ENCODE peak calls at places on chromosomes 3 and 15, in eight cellular contexts. One of them, this sample, is unnamed.

GRCh38 chr15:26864664-26865191 is 2.1 kb upstream of the GABRA5 start:
- DNase-seq in GM12892: no peak
- DNase-seq in AG08395: peak; percentile 73
- DNase-seq in GM13976: no peak
- DNase-seq in left cardiac atrium: peak; percentile 44
- DNase-seq in cerebellum: peak; percentile 59
- DNase-seq in AG04450: no peak
- DNase-seq in EH: peak; percentile 36
- DNase-seq in this sample: peak; percentile 71

GRCh38 chr3:77038928-77039605 is 832 bp upstream of the ROBO2 start:
- DNase-seq in cerebellum: peak; percentile 42
- DNase-seq in GM13976: peak; percentile 12
- DNase-seq in GM12892: no peak
- DNase-seq in AG08395: no peak
- DNase-seq in EH: peak; percentile 1
- DNase-seq in AG04450: no peak
- DNase-seq in left cardiac atrium: peak; percentile 17
- DNase-seq in this sample: peak; percentile 15

GRCh38 chr3:188365978-188366698 is 212.2 kb downstream of the LPP start:
- DNase-seq in GM13976: no peak
- DNase-seq in AG04450: no peak
- DNase-seq in EH: peak; percentile 41
- DNase-seq in AG08395: no peak
- DNase-seq in cerebellum: no peak
- DNase-seq in left cardiac atrium: no peak
- DNase-seq in GM12892: no peak
- DNase-seq in this sample: no peak

GRCh38 chr3:34346656-34347055 is 548.2 kb downstream of the PDCD6IP start:
- DNase-seq in EH: no peak
- DNase-seq in GM12892: no peak
- DNase-seq in AG04450: no peak
- DNase-seq in cerebellum: peak; percentile 73
- DNase-seq in GM13976: no peak
- DNase-seq in AG08395: no peak
- DNase-seq in left cardiac atrium: no peak
- DNase-seq in this sample: no peak

GRCh38 chr15:27066446-27066845 is 95.5 kb downstream of the GABRG3 start:
- DNase-seq in cerebellum: no peak
- DNase-seq in left cardiac atrium: no peak
- DNase-seq in AG08395: no peak
- DNase-seq in GM12892: no peak
- DNase-seq in GM13976: no peak
- DNase-seq in AG04450: no peak
- DNase-seq in EH: no peak
- DNase-seq in this sample: no peak

GRCh38 chr3:12957824-12958792 is 115.1 kb downstream of the IQSEC1 start:
- DNase-seq in left cardiac atrium: no peak
- DNase-seq in cerebellum: no peak
- DNase-seq in AG04450: no peak
- DNase-seq in AG08395: no peak
- DNase-seq in GM13976: no peak
- DNase-seq in EH: no peak
- DNase-seq in GM12892: no peak
- DNase-seq in this sample: no peak

GRCh38 chr3:13772321-13772745 is 107.5 kb downstream of the WNT7A start:
- DNase-seq in left cardiac atrium: no peak
- DNase-seq in AG04450: no peak
- DNase-seq in cerebellum: no peak
- DNase-seq in EH: no peak
- DNase-seq in GM13976: no peak
- DNase-seq in GM12892: no peak
- DNase-seq in AG08395: no peak
- DNase-seq in this sample: no peak

GRCh38 chr15:93362821-93363220 is 273.8 kb upstream of the RGMA start:
- DNase-seq in AG08395: no peak
- DNase-seq in cerebellum: no peak
- DNase-seq in GM13976: no peak
- DNase-seq in left cardiac atrium: no peak
- DNase-seq in GM12892: no peak
- DNase-seq in AG04450: no peak
- DNase-seq in EH: no peak
- DNase-seq in this sample: no peak

GRCh38 chr3:125593991-125594574 is 1.2 kb downstream of the OSBPL11 start:
- DNase-seq in GM13976: peak; percentile 27
- DNase-seq in left cardiac atrium: no peak
- DNase-seq in AG04450: no peak
- DNase-seq in EH: peak; percentile 20
- DNase-seq in cerebellum: no peak
- DNase-seq in GM12892: no peak
- DNase-seq in AG08395: no peak
- DNase-seq in this sample: no peak

GRCh38 chr3:58383904-58384303 is 49.7 kb downstream of the PDHB start:
- DNase-seq in GM13976: no peak
- DNase-seq in GM12892: no peak
- DNase-seq in cerebellum: peak; percentile 35
- DNase-seq in AG08395: peak; percentile 90
- DNase-seq in left cardiac atrium: peak; percentile 22
- DNase-seq in EH: peak; percentile 99
- DNase-seq in AG04450: peak; percentile 91
- DNase-seq in this sample: peak; percentile 89

GRCh38 chr3:87351913-87352312 is 75.5 kb upstream of the POU1F1 start:
- DNase-seq in EH: no peak
- DNase-seq in AG04450: no peak
- DNase-seq in AG08395: no peak
- DNase-seq in left cardiac atrium: no peak
- DNase-seq in cerebellum: no peak
- DNase-seq in GM13976: no peak
- DNase-seq in GM12892: no peak
- DNase-seq in this sample: no peak

GRCh38 chr15:76963596-76963995 is 31.3 kb upstream of the PSTPIP1 start:
- DNase-seq in EH: no peak
- DNase-seq in AG08395: no peak
- DNase-seq in cerebellum: no peak
- DNase-seq in AG04450: no peak
- DNase-seq in GM13976: no peak
- DNase-seq in GM12892: no peak
- DNase-seq in left cardiac atrium: no peak
- DNase-seq in this sample: no peak

GRCh38 chr3:101036213-101036618 is 43.0 kb upstream of the ABI3BP start:
- DNase-seq in EH: peak; percentile 98
- DNase-seq in GM13976: no peak
- DNase-seq in GM12892: no peak
- DNase-seq in cerebellum: no peak
- DNase-seq in AG04450: peak; percentile 88
- DNase-seq in AG08395: peak; percentile 86
- DNase-seq in left cardiac atrium: peak; percentile 26
- DNase-seq in this sample: peak; percentile 79

GRCh38 chr15:100078511-100079220 is 263.1 kb downstream of the ADAMTS17 start:
- DNase-seq in cerebellum: no peak
- DNase-seq in AG08395: no peak
- DNase-seq in GM12892: no peak
- DNase-seq in EH: no peak
- DNase-seq in GM13976: no peak
- DNase-seq in left cardiac atrium: no peak
- DNase-seq in AG04450: no peak
- DNase-seq in this sample: no peak

GRCh38 chr15:97235285-97235985 is 725.1 kb upstream of the ARRDC4 start:
- DNase-seq in EH: peak; percentile 58
- DNase-seq in left cardiac atrium: peak; percentile 41
- DNase-seq in AG04450: no peak
- DNase-seq in GM13976: peak; percentile 34
- DNase-seq in AG08395: peak; percentile 61
- DNase-seq in GM12892: peak; percentile 5
- DNase-seq in cerebellum: no peak
- DNase-seq in this sample: peak; percentile 76

GRCh38 chr3:195863121-195864061 is 45.0 kb downstream of the TNK2 start:
- DNase-seq in GM13976: peak; percentile 89
- DNase-seq in GM12892: peak; percentile 72
- DNase-seq in AG04450: peak; percentile 79
- DNase-seq in left cardiac atrium: peak; percentile 93
- DNase-seq in AG08395: peak; percentile 93
- DNase-seq in cerebellum: peak; percentile 74
- DNase-seq in EH: peak; percentile 86
- DNase-seq in this sample: peak; percentile 95

GRCh38 chr3:43765417-43766030 is 74.8 kb downstream of the ABHD5 start:
- DNase-seq in EH: peak; percentile 57
- DNase-seq in AG08395: peak; percentile 42
- DNase-seq in AG04450: no peak
- DNase-seq in GM13976: no peak
- DNase-seq in left cardiac atrium: no peak
- DNase-seq in cerebellum: no peak
- DNase-seq in GM12892: no peak
- DNase-seq in this sample: peak; percentile 55

GRCh38 chr15:75620776-75621536 is 4.6 kb downstream of the SNUPN start:
- DNase-seq in AG04450: peak; percentile 64
- DNase-seq in left cardiac atrium: peak; percentile 87
- DNase-seq in GM13976: no peak
- DNase-seq in AG08395: peak; percentile 93
- DNase-seq in GM12892: no peak
- DNase-seq in cerebellum: no peak
- DNase-seq in EH: peak; percentile 89
- DNase-seq in this sample: peak; percentile 92

GRCh38 chr3:152174876-152175575 is 93.7 kb upstream of the MBNL1 start:
- DNase-seq in GM13976: no peak
- DNase-seq in AG04450: no peak
- DNase-seq in cerebellum: no peak
- DNase-seq in AG08395: no peak
- DNase-seq in EH: peak; percentile 31
- DNase-seq in left cardiac atrium: no peak
- DNase-seq in GM12892: no peak
- DNase-seq in this sample: no peak

GRCh38 chr15:62430056-62430455 is 265.0 kb upstream of the C2CD4B start:
- DNase-seq in EH: no peak
- DNase-seq in AG04450: no peak
- DNase-seq in AG08395: no peak
- DNase-seq in GM12892: no peak
- DNase-seq in cerebellum: no peak
- DNase-seq in GM13976: no peak
- DNase-seq in left cardiac atrium: no peak
- DNase-seq in this sample: no peak

GRCh38 chr15:33068007-33068441 is 126.5 kb downstream of the FMN1 start:
- DNase-seq in left cardiac atrium: peak; percentile 44
- DNase-seq in GM12892: no peak
- DNase-seq in GM13976: no peak
- DNase-seq in cerebellum: no peak
- DNase-seq in EH: peak; percentile 80
- DNase-seq in AG04450: no peak
- DNase-seq in AG08395: peak; percentile 72
- DNase-seq in this sample: peak; percentile 79

GRCh38 chr15:68114356-68114755 is 60.2 kb downstream of the PIAS1 start:
- DNase-seq in cerebellum: no peak
- DNase-seq in GM12892: no peak
- DNase-seq in EH: peak; percentile 59
- DNase-seq in GM13976: peak; percentile 22
- DNase-seq in AG08395: peak; percentile 22
- DNase-seq in AG04450: no peak
- DNase-seq in left cardiac atrium: no peak
- DNase-seq in this sample: peak; percentile 13

GRCh38 chr3:24773798-24774197 is 279.1 kb upstream of the THRB start:
- DNase-seq in cerebellum: peak; percentile 7
- DNase-seq in GM12892: no peak
- DNase-seq in GM13976: peak; percentile 15
- DNase-seq in AG08395: peak; percentile 43
- DNase-seq in left cardiac atrium: peak; percentile 48
- DNase-seq in EH: peak; percentile 69
- DNase-seq in AG04450: peak; percentile 3
- DNase-seq in this sample: peak; percentile 59

GRCh38 chr3:16130066-16130465 is 44.4 kb upstream of the GALNT15 start:
- DNase-seq in cerebellum: no peak
- DNase-seq in AG04450: peak; percentile 63
- DNase-seq in GM13976: no peak
- DNase-seq in AG08395: peak; percentile 87
- DNase-seq in left cardiac atrium: no peak
- DNase-seq in GM12892: no peak
- DNase-seq in EH: peak; percentile 97
- DNase-seq in this sample: peak; percentile 85